ENCODE peak calls at places on chromosomes 4 and X, in five cellular contexts. L is fibroblast of pulmonary artery; J is left colon; Y is activated CD8-positive, alpha-beta memory T cell treated with anti-CD3 and anti-CD28 coated beads for 48 hours; U is ovary. F is an unnamed sample.

GRCh38 chr4:86033171-86033570 is 326.7 kb downstream of the MAPK10 start:
- DNase-seq in L (peak), J (no peak), Y (no peak), U (no peak), F (no peak)

GRCh38 chr4:153486281-153487151 is 20.4 kb downstream of the TMEM131L start:
- DNase-seq in Y (no peak), J (no peak), L (peak), U (no peak), F (no peak)

GRCh38 chr4:165301833-165302232 is 25.6 kb upstream of the MSMO1 start:
- DNase-seq in J (no peak), Y (no peak), L (no peak), U (no peak), F (no peak)

GRCh38 chr4:2425386-2426068 is 6.8 kb downstream of the CFAP99 start:
- DNase-seq in J (no peak), U (no peak), Y (no peak), L (no peak), F (no peak)

GRCh38 chr4:85829276-85830051 is 354.5 kb downstream of the ARHGAP24 start:
- DNase-seq in U (no peak), L (peak), Y (no peak), J (no peak), F (no peak)

GRCh38 chrX:37993857-37994619 is 12.3 kb upstream of the SYTL5 start:
- DNase-seq in L (no peak), Y (no peak), J (peak), U (no peak), F (no peak)

GRCh38 chr4:87025614-87026041 is 90.8 kb downstream of the AFF1 start:
- DNase-seq in Y (no peak), J (peak), L (no peak), U (no peak), F (no peak)

GRCh38 chr4:17468638-17469221 is 43.2 kb downstream of the QDPR start:
- DNase-seq in U (peak), L (peak), J (no peak), Y (no peak), F (no peak)

GRCh38 chr4:3207531-3208037 is 41.4 kb upstream of the MSANTD1 start:
- DNase-seq in Y (no peak), U (no peak), L (peak), J (no peak), F (no peak)

GRCh38 chrX:49876750-49877149 is 2.5 kb upstream of the USP27X start:
- DNase-seq in J (no peak), L (peak), U (no peak), Y (no peak), F (no peak)

GRCh38 chr4:7073526-7074390 is 5.9 kb upstream of the GRPEL1 start:
- DNase-seq in Y (no peak), L (peak), J (no peak), U (peak), F (no peak)

GRCh38 chr4:168811793-168812651 is 198.0 kb downstream of the CBR4 start:
- DNase-seq in J (no peak), U (no peak), Y (no peak), L (peak), F (no peak)

GRCh38 chrX:57977992-57978391 is 67.7 kb upstream of the ZXDA start:
- DNase-seq in L (no peak), Y (no peak), J (no peak), U (no peak), F (no peak)

GRCh38 chrX:105876658-105877057 is 54.3 kb downstream of the NRK start:
- DNase-seq in J (no peak), U (no peak), L (peak), Y (no peak), F (no peak)

GRCh38 chr4:92307886-92308285 is 4.1 kb downstream of the GRID2 start:
- DNase-seq in J (no peak), U (no peak), Y (no peak), L (no peak), F (no peak)

GRCh38 chr4:155909615-155910226 is 6.2 kb downstream of the TDO2 start:
- DNase-seq in U (no peak), J (no peak), L (no peak), Y (no peak), F (no peak)

GRCh38 chr4:162681212-162681611 is 485.5 kb downstream of the NAF1 start:
- DNase-seq in U (no peak), J (no peak), Y (no peak), L (no peak), F (no peak)

F was measured in mesothelial cell of epicardium.